ENCODE peak calls at places on chromosomes 11 and 22, in seven cellular contexts. K is fibroblast of lung, I is heart right ventricle, F is prostate gland, Q is pancreas, D is ovary, M is endothelial cell of umbilical vein. G is an unnamed sample.

GRCh38 chr22:46262449-46263207 is 515 bp downstream of the PKDREJ start:
- DNase-seq in K (peak; percentile 60), I (peak; percentile 80), F (no peak), Q (peak; percentile 31), D (peak; percentile 65), M (peak; percentile 53), G (peak; percentile 19)

GRCh38 chr11:57776577-57776976 is 15.0 kb downstream of the CTNND1 start:
- DNase-seq in K (no peak), I (no peak), F (no peak), Q (no peak), D (no peak), M (no peak), G (no peak)

GRCh38 chr11:66639066-66639813 is 737 bp downstream of the RBM4 start:
- DNase-seq in K (peak; percentile 53), I (no peak), F (no peak), Q (no peak), D (no peak), M (peak; percentile 71), G (peak; percentile 60)

GRCh38 chr22:49582171-49582570 is 245.5 kb downstream of the BRD1 start:
- DNase-seq in K (no peak), I (no peak), F (no peak), Q (no peak), D (no peak), M (no peak), G (no peak)

GRCh38 chr11:109586789-109587188 is 164.8 kb downstream of the C11orf87 start:
- DNase-seq in K (no peak), I (no peak), F (no peak), Q (no peak), D (no peak), M (no peak), G (no peak)

GRCh38 chr11:74671520-74672196 is 59.6 kb downstream of the CHRDL2 start:
- DNase-seq in K (peak; percentile 27), I (no peak), F (no peak), Q (no peak), D (no peak), M (no peak), G (no peak)

GRCh38 chr11:120091701-120092100 is 46.2 kb downstream of the TRIM29 start:
- DNase-seq in K (no peak), I (no peak), F (no peak), Q (no peak), D (no peak), M (no peak), G (no peak)

GRCh38 chr11:122666743-122667142 is 11.2 kb downstream of the UBASH3B start:
- DNase-seq in K (no peak), I (no peak), F (no peak), Q (no peak), D (no peak), M (no peak), G (no peak)

GRCh38 chr11:133038850-133039249 is 493.5 kb downstream of the OPCML start:
- DNase-seq in K (no peak), I (no peak), F (no peak), Q (no peak), D (no peak), M (no peak), G (no peak)

GRCh38 chr11:122655527-122656072 is at the start of gene UBASH3B:
- DNase-seq in K (peak; percentile 88), I (peak; percentile 70), F (peak; percentile 74), Q (peak; percentile 70), D (peak; percentile 62), M (peak; percentile 90), G (peak; percentile 84)

GRCh38 chr11:75536786-75537629 is 11.3 kb upstream of the GDPD5 start:
- DNase-seq in K (no peak), I (no peak), F (no peak), Q (no peak), D (no peak), M (no peak), G (no peak)

GRCh38 chr11:69295995-69296889 is 2.3 kb downstream of the MYEOV start:
- DNase-seq in K (peak; percentile 92), I (no peak), F (no peak), Q (no peak), D (no peak), M (no peak), G (no peak)

GRCh38 chr22:42769574-42770447 is 49.1 kb upstream of the A4GALT start:
- DNase-seq in K (peak; percentile 89), I (peak; percentile 65), F (peak; percentile 61), Q (peak; percentile 74), D (peak; percentile 83), M (peak; percentile 62), G (peak; percentile 93)

GRCh38 chr11:16484434-16484833 is 128.1 kb upstream of the SOX6 start:
- DNase-seq in K (no peak), I (no peak), F (no peak), Q (no peak), D (no peak), M (no peak), G (no peak)

GRCh38 chr11:1931326-1931725 is 11.8 kb downstream of the TNNT3 start:
- DNase-seq in K (peak; percentile 55), I (no peak), F (no peak), Q (no peak), D (no peak), M (no peak), G (no peak)

GRCh38 chr11:57248780-57249383 is 11.8 kb upstream of the APLNR start:
- DNase-seq in K (peak; percentile 68), I (peak; percentile 69), F (peak; percentile 24), Q (no peak), D (peak; percentile 49), M (peak; percentile 76), G (peak; percentile 89)

GRCh38 chr11:69166186-69167115 is 10.7 kb downstream of the SMIM38 start:
- DNase-seq in K (peak; percentile 84), I (no peak), F (no peak), Q (no peak), D (no peak), M (peak; percentile 76), G (peak; percentile 78)

GRCh38 chr11:30914143-30914762 is 328.1 kb upstream of the MPPED2 start:
- DNase-seq in K (peak; percentile 65), I (peak; percentile 69), F (peak; percentile 33), Q (peak; percentile 9), D (peak; percentile 36), M (peak; percentile 51), G (peak; percentile 71)

GRCh38 chr11:112537846-112538330 is 277.2 kb upstream of the PLET1 start:
- DNase-seq in K (no peak), I (no peak), F (no peak), Q (no peak), D (no peak), M (no peak), G (no peak)

DNA sequence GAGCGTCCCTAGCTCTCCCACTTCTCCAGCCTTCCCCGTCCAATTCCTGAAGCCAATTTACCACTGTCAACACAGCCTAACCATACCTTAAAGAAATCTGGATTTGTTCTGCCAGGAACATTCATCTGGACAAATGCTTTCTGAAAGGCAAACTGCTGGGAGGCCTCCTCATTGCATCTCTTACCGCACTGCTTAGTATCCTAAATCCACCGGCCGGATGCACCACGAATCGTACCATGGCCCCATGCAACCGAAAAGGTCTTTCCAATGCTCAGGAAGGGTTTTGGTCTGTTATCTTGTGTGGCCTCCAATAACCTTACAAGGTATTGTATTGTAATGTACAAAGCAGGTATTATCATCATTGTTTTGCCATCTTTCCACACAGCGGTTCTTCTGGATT is 57.6 kb downstream of the MYH9 start:
- DNase-seq in K (no peak), I (no peak), F (no peak), Q (no peak), D (no peak), M (no peak), G (no peak)
- H3K4me1 ChIP-seq in K (peaks cover 94% of the 10 kb centered on the region), I (peaks cover 100% of the 10 kb centered on the region), F (peaks cover 98% of the 10 kb centered on the region), Q (peaks cover 72% of the 10 kb centered on the region), D (peaks cover 49% of the 10 kb centered on the region), M (peaks cover 97% of the 10 kb centered on the region), G (peaks cover 75% of the 10 kb centered on the region)

GRCh38 chr22:22712092-22712658 is 67.8 kb downstream of the GGTLC2 start:
- DNase-seq in K (no peak), I (no peak), F (no peak), Q (no peak), D (no peak), M (no peak), G (no peak)

GRCh38 chr22:22712666-22713365 is 68.4 kb downstream of the GGTLC2 start:
- DNase-seq in K (no peak), I (no peak), F (no peak), Q (no peak), D (no peak), M (no peak), G (no peak)

GRCh38 chr22:22711532-22711913 is 67.1 kb downstream of the GGTLC2 start:
- DNase-seq in K (no peak), I (no peak), F (no peak), Q (no peak), D (no peak), M (no peak), G (no peak)

GRCh38 chr22:22710719-22711531 is 66.5 kb downstream of the GGTLC2 start:
- DNase-seq in K (no peak), I (peak; percentile 65), F (peak; percentile 58), Q (peak; percentile 50), D (peak; percentile 69), M (peak; percentile 41), G (peak; percentile 52)

GRCh38 chr22:22709719-22710445 is 65.5 kb downstream of the GGTLC2 start:
- DNase-seq in K (no peak), I (no peak), F (no peak), Q (no peak), D (no peak), M (no peak), G (no peak)
- TF ChIP-seq CTCF in K (peak; percentile 38), I (no peak), F (no peak), Q (no peak), D (no peak), M (peak; percentile 5), G (peak; percentile 30)

GRCh38 chr22:28792491-28793383 is 7.6 kb downstream of the XBP1 start:
- DNase-seq in K (no peak), I (no peak), F (no peak), Q (peak; percentile 53), D (no peak), M (no peak), G (no peak)

GRCh38 chr22:28783786-28784671 is 11.5 kb downstream of the CCDC117 start:
- DNase-seq in K (peak; percentile 28), I (no peak), F (no peak), Q (no peak), D (no peak), M (peak; percentile 55), G (peak; percentile 39)

GRCh38 chr22:28791841-28792490 is 8.4 kb downstream of the XBP1 start:
- DNase-seq in K (no peak), I (no peak), F (no peak), Q (no peak), D (no peak), M (peak; percentile 29), G (no peak)

GRCh38 chr22:28791124-28791523 is 9.2 kb downstream of the XBP1 start:
- DNase-seq in K (no peak), I (no peak), F (no peak), Q (no peak), D (no peak), M (no peak), G (no peak)

GRCh38 chr22:28788601-28789000 is 11.8 kb downstream of the XBP1 start:
- DNase-seq in K (no peak), I (no peak), F (no peak), Q (no peak), D (no peak), M (no peak), G (no peak)
- H3K4me3 ChIP-seq in K (no peak overlapping the region), I (no peak overlapping the region), F (no peak overlapping the region), Q (no peak overlapping the region), D (no peak overlapping the region), M (no peak overlapping the region), G (no peak overlapping the region)

DNA sequence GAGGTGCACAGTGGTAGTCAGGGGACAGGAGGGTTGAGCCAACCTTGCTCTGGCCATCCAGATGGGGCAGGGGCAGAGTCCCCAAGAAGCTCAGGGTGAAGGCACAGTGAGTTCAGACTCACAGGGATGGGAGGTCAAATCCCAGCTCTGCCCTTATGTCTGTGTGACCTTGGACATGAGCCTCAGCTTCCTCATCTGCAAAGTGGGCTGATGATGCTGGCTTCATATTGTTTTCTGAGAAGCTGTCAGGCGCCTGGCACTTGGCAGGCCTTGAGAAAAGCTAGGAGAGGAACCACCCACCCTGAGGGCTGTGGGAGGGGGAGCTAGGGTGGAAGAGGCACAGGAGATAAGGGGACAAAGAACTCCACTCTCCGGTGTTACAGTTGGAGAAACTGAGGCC is 23.6 kb downstream of the CYTH4 start:
- DNase-seq in K (no peak), I (no peak), F (no peak), Q (no peak), D (no peak), M (no peak), G (no peak)
- H3K4me1 ChIP-seq in K (peaks cover 43% of the 10 kb centered on the region), I (peaks cover 16% of the 10 kb centered on the region), F (peaks cover 4% of the 10 kb centered on the region), Q (peaks cover 7% of the 10 kb centered on the region), D (peaks cover 3% of the 10 kb centered on the region), M (peaks cover 44% of the 10 kb centered on the region), G (peaks cover 10% of the 10 kb centered on the region)